ENCODE peak calls at places on chromosome 1, in eight cellular contexts. K, E, U, F, C, Z, L and N are unnamed samples.

GRCh38 chr1:203769505-203770343 is 4.7 kb downstream of the LAX1 start:
- DNase-seq in K (peak), E (no peak), U (no peak), F (no peak), C (no peak), Z (peak), L (peak), N (peak)

GRCh38 chr1:243234978-243235657 is 20.0 kb downstream of the CEP170 start:
- DNase-seq in K (no peak), E (no peak), U (no peak), F (no peak), C (no peak), Z (no peak), L (peak), N (no peak)

GRCh38 chr1:243693764-243694163 is 156.3 kb downstream of the AKT3 start:
- DNase-seq in K (no peak), E (no peak), U (no peak), F (no peak), C (no peak), Z (no peak), L (no peak), N (no peak)

GRCh38 chr1:207459008-207459407 is 4.9 kb downstream of the CR2 start:
- DNase-seq in K (no peak), E (no peak), U (no peak), F (no peak), C (no peak), Z (no peak), L (no peak), N (no peak)

GRCh38 chr1:167186198-167186750 is 34.4 kb upstream of the POU2F1 start:
- DNase-seq in K (no peak), E (no peak), U (no peak), F (no peak), C (no peak), Z (no peak), L (no peak), N (no peak)

GRCh38 chr1:86258106-86258505 is 101.5 kb upstream of the COL24A1 start:
- DNase-seq in K (no peak), E (peak), U (no peak), F (no peak), C (no peak), Z (no peak), L (peak), N (no peak)

GRCh38 chr1:54888080-54888733 is 1.2 kb upstream of the DHCR24 start:
- DNase-seq in K (no peak), E (peak), U (no peak), F (peak), C (no peak), Z (peak), L (no peak), N (no peak)

GRCh38 chr1:233094691-233095090 is 144.3 kb downstream of the NTPCR start:
- DNase-seq in K (no peak), E (no peak), U (no peak), F (no peak), C (no peak), Z (no peak), L (no peak), N (no peak)

GRCh38 chr1:42844592-42845140 is 1.7 kb upstream of the ZNF691 start:
- DNase-seq in K (peak), E (peak), U (no peak), F (no peak), C (no peak), Z (no peak), L (peak), N (no peak)

GRCh38 chr1:2805801-2806430 is 4.4 kb upstream of the TTC34 start:
- DNase-seq in K (no peak), E (no peak), U (no peak), F (no peak), C (no peak), Z (no peak), L (no peak), N (no peak)